ENCODE peak calls at places on chromosomes 5 and 9, in nine cellular contexts. I is activated CD8-positive, alpha-beta T cell treated with anti-CD3 and anti-CD28 coated beads for 36 hours; R is esophagus squamous epithelium; O is right atrium auricular region; N is GM12865; J is endothelial cell; Q is fibroblast of mammary gland; M is fibroblast of lung; H is heart left ventricle. P is an unnamed sample.

GRCh38 chr5:150092159-150092787 is 5.9 kb upstream of the CSF1R start:
- DNase-seq in I (no peak), R (no peak), O (peak), N (peak), J (no peak), Q (no peak), M (no peak), H (no peak), P (no peak)

GRCh38 chr5:548256-548655 is 24.0 kb upstream of the SLC9A3 start:
- DNase-seq in I (no peak), R (no peak), O (no peak), N (no peak), J (no peak), Q (peak), M (no peak), H (peak), P (peak)

GRCh38 chr5:30607301-30607700 is 586.2 kb upstream of the CDH6 start:
- DNase-seq in I (no peak), R (no peak), O (no peak), N (no peak), J (no peak), Q (no peak), M (peak), H (no peak), P (no peak)

GRCh38 chr5:158640581-158640980 is 459.1 kb downstream of the EBF1 start:
- DNase-seq in I (no peak), R (no peak), O (no peak), N (no peak), J (no peak), Q (peak), M (peak), H (no peak), P (peak)

GRCh38 chr9:130072515-130073235 is 19.0 kb downstream of the GPR107 start:
- DNase-seq in I (peak), R (no peak), O (no peak), N (peak), J (no peak), Q (no peak), M (peak), H (no peak), P (no peak)

GRCh38 chr5:181245427-181246275 is 1.9 kb upstream of the RACK1 start:
- DNase-seq in I (no peak), R (no peak), O (no peak), N (no peak), J (no peak), Q (no peak), M (no peak), H (no peak), P (no peak)

GRCh38 chr5:612498-613424 is 621 bp downstream of the CEP72 start:
- DNase-seq in I (peak), R (no peak), O (no peak), N (no peak), J (peak), Q (peak), M (peak), H (no peak), P (no peak)

GRCh38 chr9:111891910-111892499 is 4.6 kb upstream of the UGCG start:
- DNase-seq in I (peak), R (no peak), O (no peak), N (no peak), J (no peak), Q (no peak), M (no peak), H (no peak), P (no peak)

GRCh38 chr5:77853353-77853907 is 77.3 kb upstream of the TBCA start:
- DNase-seq in I (no peak), R (no peak), O (no peak), N (no peak), J (no peak), Q (no peak), M (no peak), H (no peak), P (no peak)

GRCh38 chr9:131469951-131470350 is 32.8 kb upstream of the POMT1 start:
- DNase-seq in I (no peak), R (no peak), O (no peak), N (no peak), J (no peak), Q (no peak), M (no peak), H (no peak), P (no peak)

GRCh38 chr5:180296778-180297177 is 4.9 kb upstream of the MAPK9 start:
- DNase-seq in I (no peak), R (no peak), O (no peak), N (peak), J (no peak), Q (peak), M (peak), H (no peak), P (peak)

GRCh38 chr5:10863763-10864383 is 102.8 kb upstream of the DAP start:
- DNase-seq in I (peak), R (no peak), O (no peak), N (peak), J (peak), Q (peak), M (peak), H (peak), P (peak)

GRCh38 chr5:10867408-10868303 is 106.6 kb upstream of the DAP start:
- DNase-seq in I (no peak), R (no peak), O (no peak), N (no peak), J (no peak), Q (no peak), M (no peak), H (no peak), P (no peak)

DNA sequence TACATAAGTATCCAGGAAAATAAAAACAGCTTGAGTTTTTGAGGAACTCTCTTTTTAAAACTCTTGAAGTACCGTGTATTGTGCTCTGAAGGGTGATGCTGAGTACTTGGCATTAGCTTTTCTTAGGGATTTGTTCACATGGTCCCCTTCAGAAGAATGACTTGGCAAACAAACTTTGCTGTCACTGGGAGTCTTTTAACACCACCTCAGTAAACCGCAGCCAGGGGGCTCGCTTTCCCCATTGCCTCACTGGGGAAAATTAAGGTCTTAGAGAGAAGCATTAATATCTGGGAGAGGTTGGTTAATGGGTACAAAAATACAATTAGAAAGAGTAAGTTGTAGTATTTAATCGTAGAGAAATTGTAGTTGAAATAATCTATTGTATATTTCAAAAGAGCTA is 105.9 kb upstream of the DAP start:
- DNase-seq in I (no peak), R (no peak), O (no peak), N (no peak), J (no peak), Q (no peak), M (no peak), H (no peak), P (no peak)
- TF ChIP-seq CTCF in I (no peak), R (no peak), O (no peak), N (no peak), J (no peak), Q (peak), M (peak), H (no peak), P (no peak)

DNA sequence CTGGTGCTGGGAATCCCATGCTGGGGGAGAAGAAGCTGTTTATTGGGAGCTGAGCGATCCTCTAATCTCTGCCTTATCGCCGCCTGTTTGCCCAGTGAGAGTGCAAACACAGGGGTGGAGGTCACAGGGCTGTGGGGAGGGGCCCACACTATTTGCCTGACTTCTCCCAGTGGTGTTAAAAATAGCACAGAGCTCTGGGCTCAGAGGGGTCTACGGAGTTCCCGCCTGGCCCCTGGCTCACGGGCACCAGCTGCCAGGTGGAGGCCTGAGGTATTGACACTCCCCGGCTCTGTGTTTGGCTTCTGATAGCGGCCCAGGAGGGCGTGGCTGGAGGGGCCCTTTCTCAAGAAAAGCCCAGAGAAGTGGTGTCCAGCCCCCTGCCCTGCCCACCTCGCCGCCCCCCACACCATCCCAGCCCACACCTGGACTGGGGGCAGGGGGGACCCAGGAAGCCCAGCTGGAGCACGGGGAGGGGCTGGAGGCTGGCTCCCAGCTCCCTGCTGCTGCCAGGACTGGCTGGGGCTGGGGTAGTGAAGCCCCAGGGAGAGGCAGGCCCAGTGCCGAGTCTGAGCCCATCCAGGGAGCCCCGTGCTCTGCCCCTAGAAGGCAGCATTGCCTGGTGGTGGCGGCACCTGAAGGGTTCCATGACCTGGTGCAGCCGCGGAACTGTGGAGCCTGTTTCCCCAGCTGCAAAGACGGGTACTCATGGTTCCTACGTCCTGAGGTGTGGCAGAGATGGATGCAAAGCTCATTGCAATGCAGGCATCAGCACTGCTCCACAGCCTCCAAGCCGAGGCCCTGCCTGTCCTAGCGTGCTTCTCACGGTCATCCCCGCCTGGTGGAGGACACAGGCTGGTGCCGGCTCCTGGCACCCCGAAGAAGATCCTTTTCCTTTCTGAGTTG is 35.7 kb upstream of the EGFL7 start:
- DNase-seq in I (no peak), R (no peak), O (no peak), N (no peak), J (peak), Q (no peak), M (no peak), H (no peak), P (no peak)
- TF ChIP-seq CTCF in I (no peak), R (peak), O (no peak), N (no peak), J (peak), Q (no peak), M (no peak), H (no peak), P (peak)

GRCh38 chr5:145715412-145715811 is 119.7 kb downstream of the PRELID2 start:
- DNase-seq in I (no peak), R (no peak), O (no peak), N (no peak), J (no peak), Q (no peak), M (no peak), H (no peak), P (no peak)

DNA sequence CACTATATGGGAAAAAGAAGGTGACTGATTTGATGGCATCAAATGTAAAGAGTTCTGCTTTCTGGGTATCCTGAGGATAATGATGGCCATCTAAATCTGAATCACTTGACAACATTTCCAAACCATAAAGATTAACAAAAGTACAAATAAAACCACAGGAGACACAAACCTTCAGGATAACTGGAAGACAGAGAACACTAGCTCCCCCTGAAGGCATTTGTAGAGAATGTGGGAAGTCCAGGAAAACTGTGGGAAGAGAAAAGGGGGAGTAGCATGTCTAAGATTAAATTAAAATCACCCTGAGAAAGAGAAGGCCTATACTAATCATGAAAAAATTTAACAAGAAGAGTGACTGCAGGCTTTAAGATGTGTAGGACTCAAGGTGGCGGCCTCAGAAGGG is 116.2 kb downstream of the PRELID2 start:
- DNase-seq in I (no peak), R (no peak), O (no peak), N (no peak), J (no peak), Q (peak), M (peak), H (no peak), P (peak)
- TF ChIP-seq CTCF in I (no peak), R (no peak), O (peak), N (no peak), J (no peak), Q (peak), M (peak), H (no peak), P (peak)

GRCh38 chr9:122835313-122835731 is 6.9 kb upstream of the PDCL start:
- DNase-seq in I (peak), R (no peak), O (no peak), N (peak), J (peak), Q (no peak), M (no peak), H (no peak), P (no peak)
- TF ChIP-seq CTCF in I (peak), R (no peak), O (no peak), N (no peak), J (no peak), Q (peak), M (no peak), H (no peak), P (no peak)

GRCh38 chr5:16805478-16805877 is 130.6 kb downstream of the MYO10 start:
- DNase-seq in I (no peak), R (no peak), O (no peak), N (no peak), J (no peak), Q (peak), M (no peak), H (no peak), P (peak)
- TF ChIP-seq CTCF in I (no peak), R (no peak), O (no peak), N (no peak), J (no peak), Q (peak), M (no peak), H (no peak), P (peak)

P was measured in AG10803.